ENCODE peak calls at places on chromosomes 12 and 14, in eight cellular contexts. One of them, this sample, is unnamed. For H3K4me1, the result is how much of the 10 kb centered on the place peaks cover.

GRCh38 chr12:32217354-32218310 is 111.0 kb downstream of the BICD1 start:
- DNase-seq in HepG2: no peak
- DNase-seq in psoas muscle: no peak
- DNase-seq in pancreas: no peak
- DNase-seq in transverse colon: peak
- DNase-seq in A549: peak
- DNase-seq in HCT116: no peak
- DNase-seq in fibroblast of lung: peak
- DNase-seq in this sample: no peak

GRCh38 chr12:95083938-95084337 is 10.5 kb upstream of the NR2C1 start:
- DNase-seq in transverse colon: no peak
- DNase-seq in psoas muscle: no peak
- DNase-seq in fibroblast of lung: peak
- DNase-seq in pancreas: no peak
- DNase-seq in HepG2: no peak
- DNase-seq in A549: no peak
- DNase-seq in HCT116: no peak
- DNase-seq in this sample: no peak

GRCh38 chr14:65410640-65411039 is 1.9 kb upstream of the FUT8 start:
- DNase-seq in pancreas: no peak
- DNase-seq in HepG2: no peak
- DNase-seq in psoas muscle: no peak
- DNase-seq in fibroblast of lung: no peak
- DNase-seq in transverse colon: no peak
- DNase-seq in A549: no peak
- DNase-seq in HCT116: no peak
- DNase-seq in this sample: no peak

GRCh38 chr12:46401703-46402102 is 29.1 kb upstream of the SLC38A2 start:
- DNase-seq in pancreas: no peak
- DNase-seq in HepG2: no peak
- DNase-seq in psoas muscle: no peak
- DNase-seq in transverse colon: peak
- DNase-seq in HCT116: no peak
- DNase-seq in A549: no peak
- DNase-seq in fibroblast of lung: peak
- DNase-seq in this sample: peak

GRCh38 chr12:72549184-72549583 is 277.0 kb downstream of the TRHDE start:
- DNase-seq in transverse colon: no peak
- DNase-seq in pancreas: no peak
- DNase-seq in fibroblast of lung: no peak
- DNase-seq in HCT116: no peak
- DNase-seq in A549: no peak
- DNase-seq in HepG2: no peak
- DNase-seq in psoas muscle: no peak
- DNase-seq in this sample: no peak

GRCh38 chr14:71586131-71586893 is 345.9 kb upstream of the RGS6 start:
- DNase-seq in pancreas: no peak
- DNase-seq in fibroblast of lung: peak
- DNase-seq in psoas muscle: no peak
- DNase-seq in transverse colon: no peak
- DNase-seq in HepG2: no peak
- DNase-seq in A549: no peak
- DNase-seq in HCT116: no peak
- DNase-seq in this sample: no peak

GRCh38 chr14:50635136-50635535 is 33.0 kb downstream of the SAV1 start:
- DNase-seq in transverse colon: no peak
- DNase-seq in HCT116: no peak
- DNase-seq in pancreas: no peak
- DNase-seq in A549: no peak
- DNase-seq in psoas muscle: no peak
- DNase-seq in HepG2: no peak
- DNase-seq in fibroblast of lung: no peak
- DNase-seq in this sample: no peak

GRCh38 chr12:17076335-17076734 is 470.4 kb upstream of the LMO3 start:
- DNase-seq in HepG2: peak
- DNase-seq in pancreas: no peak
- DNase-seq in transverse colon: no peak
- DNase-seq in HCT116: no peak
- DNase-seq in psoas muscle: no peak
- DNase-seq in A549: peak
- DNase-seq in fibroblast of lung: no peak
- DNase-seq in this sample: no peak

GRCh38 chr12:107429006-107429698 is 256.4 kb upstream of the PWP1 start:
- DNase-seq in fibroblast of lung: no peak
- DNase-seq in pancreas: peak
- DNase-seq in psoas muscle: no peak
- DNase-seq in HCT116: no peak
- DNase-seq in transverse colon: peak
- DNase-seq in HepG2: no peak
- DNase-seq in A549: no peak
- DNase-seq in this sample: peak

GRCh38 chr14:74621556-74621955 is 9.5 kb upstream of the LTBP2 start:
- DNase-seq in A549: no peak
- DNase-seq in psoas muscle: no peak
- DNase-seq in pancreas: no peak
- DNase-seq in fibroblast of lung: no peak
- DNase-seq in HepG2: no peak
- DNase-seq in HCT116: no peak
- DNase-seq in transverse colon: no peak
- DNase-seq in this sample: no peak

GRCh38 chr14:36268957-36269734 is 51.3 kb downstream of the MBIP start:
- DNase-seq in transverse colon: no peak
- DNase-seq in A549: no peak
- DNase-seq in HepG2: no peak
- DNase-seq in fibroblast of lung: no peak
- DNase-seq in psoas muscle: no peak
- DNase-seq in pancreas: no peak
- DNase-seq in HCT116: no peak
- DNase-seq in this sample: no peak

GRCh38 chr12:82857911-82858533 is 171.3 kb downstream of the TMTC2 start:
- DNase-seq in HepG2: no peak
- DNase-seq in A549: no peak
- DNase-seq in pancreas: no peak
- DNase-seq in psoas muscle: no peak
- DNase-seq in fibroblast of lung: no peak
- DNase-seq in transverse colon: no peak
- DNase-seq in HCT116: no peak
- DNase-seq in this sample: no peak

GRCh38 chr12:63904653-63905052 is 60.2 kb downstream of the SRGAP1 start:
- DNase-seq in psoas muscle: no peak
- DNase-seq in fibroblast of lung: no peak
- DNase-seq in pancreas: no peak
- DNase-seq in HepG2: no peak
- DNase-seq in HCT116: no peak
- DNase-seq in A549: no peak
- DNase-seq in transverse colon: no peak
- DNase-seq in this sample: no peak

GRCh38 chr14:64755661-64756265 is 51.5 kb downstream of the PLEKHG3 start:
- DNase-seq in A549: no peak
- DNase-seq in HCT116: no peak
- DNase-seq in pancreas: no peak
- DNase-seq in HepG2: no peak
- DNase-seq in psoas muscle: no peak
- DNase-seq in transverse colon: peak
- DNase-seq in fibroblast of lung: no peak
- DNase-seq in this sample: peak

GRCh38 chr12:132424118-132424438 is 65.9 kb upstream of the FBRSL1 start:
- DNase-seq in transverse colon: no peak
- DNase-seq in pancreas: no peak
- DNase-seq in fibroblast of lung: no peak
- DNase-seq in HepG2: no peak
- DNase-seq in HCT116: no peak
- DNase-seq in A549: no peak
- DNase-seq in psoas muscle: no peak
- DNase-seq in this sample: no peak

GRCh38 chr14:68680541-68681051 is 112.3 kb downstream of the ZFP36L1 start:
- DNase-seq in psoas muscle: no peak
- DNase-seq in HepG2: no peak
- DNase-seq in HCT116: no peak
- DNase-seq in pancreas: no peak
- DNase-seq in fibroblast of lung: peak
- DNase-seq in transverse colon: no peak
- DNase-seq in A549: no peak
- DNase-seq in this sample: no peak

GRCh38 chr14:25400607-25401206 is 350.8 kb upstream of the STXBP6 start:
- DNase-seq in HepG2: peak
- DNase-seq in pancreas: peak
- DNase-seq in A549: no peak
- DNase-seq in transverse colon: peak
- DNase-seq in HCT116: no peak
- DNase-seq in psoas muscle: no peak
- DNase-seq in fibroblast of lung: peak
- DNase-seq in this sample: no peak

DNA sequence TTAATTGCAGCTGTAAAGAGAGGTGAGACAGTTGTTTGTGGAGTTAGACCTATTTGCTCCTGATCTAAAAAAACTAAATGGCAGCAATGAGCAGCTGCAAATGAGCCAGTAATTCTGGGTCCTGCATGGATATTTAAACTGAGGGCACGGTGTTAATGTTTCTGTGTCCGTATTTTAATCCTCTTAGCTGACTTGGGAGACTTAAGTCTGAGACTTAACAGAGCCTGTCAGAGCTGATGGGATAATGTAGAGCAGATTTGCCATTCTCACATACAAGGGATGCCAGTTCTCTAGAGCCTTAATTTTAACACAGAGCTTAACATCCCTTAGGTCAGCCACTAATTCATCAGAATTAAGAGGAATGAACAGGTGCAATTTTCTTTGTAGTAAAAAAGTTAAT is 178.6 kb upstream of the PDE3A start:
- DNase-seq in transverse colon: no peak
- DNase-seq in psoas muscle: no peak
- DNase-seq in A549: no peak
- DNase-seq in fibroblast of lung: no peak
- DNase-seq in HCT116: no peak
- DNase-seq in HepG2: no peak
- DNase-seq in pancreas: no peak
- DNase-seq in this sample: no peak
- TF ChIP-seq CTCF in transverse colon: no peak
- TF ChIP-seq CTCF in psoas muscle: no peak
- TF ChIP-seq CTCF in A549: no peak
- TF ChIP-seq CTCF in fibroblast of lung: no peak
- TF ChIP-seq CTCF in HCT116: no peak
- TF ChIP-seq CTCF in HepG2: no peak
- TF ChIP-seq CTCF in pancreas: no peak
- TF ChIP-seq CTCF in this sample: no peak

GRCh38 chr12:51329742-51330141 is 5.8 kb upstream of the BIN2 start:
- DNase-seq in transverse colon: no peak
- DNase-seq in A549: no peak
- DNase-seq in pancreas: no peak
- DNase-seq in HepG2: no peak
- DNase-seq in HCT116: no peak
- DNase-seq in psoas muscle: no peak
- DNase-seq in fibroblast of lung: no peak
- DNase-seq in this sample: no peak
- H3K4me1 ChIP-seq in transverse colon: under half
- H3K4me1 ChIP-seq in A549: under half
- H3K4me1 ChIP-seq in pancreas: under half
- H3K4me1 ChIP-seq in HepG2: under half
- H3K4me1 ChIP-seq in HCT116: under half
- H3K4me1 ChIP-seq in psoas muscle: under half
- H3K4me1 ChIP-seq in fibroblast of lung: under half
- H3K4me1 ChIP-seq in this sample: under half

GRCh38 chr14:100726812-100727564 is at the start of gene DLK1:
- DNase-seq in fibroblast of lung: no peak
- DNase-seq in HepG2: no peak
- DNase-seq in A549: no peak
- DNase-seq in HCT116: no peak
- DNase-seq in pancreas: no peak
- DNase-seq in transverse colon: no peak
- DNase-seq in psoas muscle: peak
- DNase-seq in this sample: no peak

GRCh38 chr14:100726467-100726811 is 253 bp upstream of the DLK1 start:
- DNase-seq in A549: no peak
- DNase-seq in HepG2: no peak
- DNase-seq in HCT116: no peak
- DNase-seq in fibroblast of lung: no peak
- DNase-seq in psoas muscle: peak
- DNase-seq in transverse colon: no peak
- DNase-seq in pancreas: no peak
- DNase-seq in this sample: peak

GRCh38 chr14:100727565-100728240 is 1.0 kb downstream of the DLK1 start:
- DNase-seq in transverse colon: no peak
- DNase-seq in pancreas: no peak
- DNase-seq in psoas muscle: peak
- DNase-seq in fibroblast of lung: no peak
- DNase-seq in HCT116: no peak
- DNase-seq in HepG2: no peak
- DNase-seq in A549: no peak
- DNase-seq in this sample: no peak

GRCh38 chr14:100724061-100724460 is 2.6 kb upstream of the DLK1 start:
- DNase-seq in psoas muscle: peak
- DNase-seq in pancreas: no peak
- DNase-seq in HCT116: no peak
- DNase-seq in A549: no peak
- DNase-seq in HepG2: no peak
- DNase-seq in fibroblast of lung: no peak
- DNase-seq in transverse colon: no peak
- DNase-seq in this sample: no peak

DNA sequence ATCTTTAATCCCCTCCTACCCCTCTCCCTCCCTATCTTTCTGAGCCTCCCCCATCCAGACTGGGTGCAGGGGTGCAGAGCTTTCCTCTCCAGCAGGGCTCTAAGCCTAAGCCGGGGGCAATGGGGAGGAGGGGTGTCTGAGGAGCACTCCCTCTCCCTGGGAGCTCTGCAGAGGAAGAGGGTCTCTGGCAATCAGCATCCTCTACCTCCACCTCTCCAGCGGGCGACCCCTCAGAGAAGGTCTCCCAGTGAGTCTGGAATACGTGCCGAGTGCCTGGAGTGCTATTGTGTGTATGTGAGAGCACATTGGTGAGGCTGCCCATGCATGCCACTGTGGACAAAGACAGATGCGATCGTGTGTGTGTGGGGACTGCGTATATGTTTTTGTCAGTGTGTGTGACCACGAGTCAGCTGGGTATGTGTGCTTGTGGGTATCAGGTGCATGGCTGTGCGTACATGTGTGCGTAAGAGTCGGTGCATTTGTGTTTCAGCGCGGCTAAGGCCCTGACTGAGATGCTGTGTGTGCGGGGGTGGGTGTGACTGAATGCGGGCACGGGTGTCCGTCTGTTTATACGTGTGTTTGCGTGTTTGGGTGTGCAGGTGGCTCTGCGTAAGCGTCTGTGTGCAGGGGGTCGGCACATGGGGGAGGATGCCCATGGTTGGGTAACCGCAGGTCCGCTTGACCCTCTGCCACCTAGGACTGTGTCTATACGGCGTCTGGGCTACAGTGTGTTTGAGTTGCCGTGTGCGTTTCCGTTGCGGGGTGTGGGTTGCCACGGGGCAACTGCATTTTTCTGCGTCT is 905 bp upstream of the DLK1 start:
- DNase-seq in fibroblast of lung: no peak
- DNase-seq in HCT116: no peak
- DNase-seq in pancreas: no peak
- DNase-seq in transverse colon: no peak
- DNase-seq in HepG2: no peak
- DNase-seq in psoas muscle: peak
- DNase-seq in A549: no peak
- DNase-seq in this sample: no peak
- H3K4me3 ChIP-seq in fibroblast of lung: no peak
- H3K4me3 ChIP-seq in HCT116: no peak
- H3K4me3 ChIP-seq in pancreas: no peak
- H3K4me3 ChIP-seq in transverse colon: no peak
- H3K4me3 ChIP-seq in HepG2: no peak
- H3K4me3 ChIP-seq in psoas muscle: no peak
- H3K4me3 ChIP-seq in A549: no peak
- H3K4me3 ChIP-seq in this sample: no peak

GRCh38 chr14:93543766-93544165 is 113.0 kb downstream of the UNC79 start:
- DNase-seq in transverse colon: no peak
- DNase-seq in A549: peak
- DNase-seq in fibroblast of lung: peak
- DNase-seq in pancreas: no peak
- DNase-seq in psoas muscle: no peak
- DNase-seq in HCT116: peak
- DNase-seq in HepG2: peak
- DNase-seq in this sample: no peak
- TF ChIP-seq CTCF in transverse colon: peak
- TF ChIP-seq CTCF in A549: peak
- TF ChIP-seq CTCF in fibroblast of lung: peak
- TF ChIP-seq CTCF in pancreas: peak
- TF ChIP-seq CTCF in psoas muscle: no peak
- TF ChIP-seq CTCF in HCT116: peak
- TF ChIP-seq CTCF in HepG2: peak
- TF ChIP-seq CTCF in this sample: no peak